ENCODE peak calls at places on chromosomes 16 and 17, in four cellular contexts. K, Y, Q and U are unnamed samples.

GRCh38 chr17:77744268-77744988 is 214.1 kb upstream of the TNRC6C start:
- DNase-seq in Q (no peak), K (no peak), Y (no peak), U (peak; percentile 5)

GRCh38 chr17:19401321-19402010 is 9.6 kb upstream of the RNF112 start:
- DNase-seq in Q (no peak), Y (no peak), K (no peak), U (no peak)

GRCh38 chr17:19242926-19243325 is 5.8 kb downstream of the EPN2 start:
- DNase-seq in Q (no peak), Y (no peak), K (no peak), U (no peak)

GRCh38 chr17:6507535-6507934 is 48.8 kb downstream of the PITPNM3 start:
- DNase-seq in Y (no peak), K (no peak), Q (no peak), U (no peak)

GRCh38 chr16:27657811-27658210 is 107.9 kb downstream of the KATNIP start:
- DNase-seq in K (no peak), Y (no peak), Q (no peak), U (no peak)

GRCh38 chr16:12067714-12068401 is 91.3 kb downstream of the SNX29 start:
- DNase-seq in Y (peak; percentile 84), K (no peak), Q (peak; percentile 73), U (peak; percentile 41)

GRCh38 chr17:40075216-40076100 is 12.7 kb downstream of the THRA start:
- DNase-seq in Q (peak; percentile 71), K (no peak), Y (peak; percentile 71), U (peak; percentile 87)

GRCh38 chr16:69382421-69382820 is 3.4 kb downstream of the TERF2 start:
- DNase-seq in K (no peak), Q (no peak), Y (no peak), U (no peak)

GRCh38 chr16:66874079-66874775 is 6.1 kb upstream of the PDP2 start:
- DNase-seq in Q (no peak), K (no peak), Y (no peak), U (no peak)

GRCh38 chr17:39193346-39193745 is 4.1 kb downstream of the CACNB1 start:
- DNase-seq in Y (no peak), Q (no peak), K (no peak), U (no peak)

GRCh38 chr16:54998834-54999233 is 68.2 kb downstream of the IRX5 start:
- DNase-seq in Q (no peak), Y (no peak), K (no peak), U (no peak)

GRCh38 chr17:4505187-4505586 is 6.5 kb downstream of the SPNS2 start:
- DNase-seq in K (no peak), Y (no peak), Q (no peak), U (no peak)

GRCh38 chr17:42608692-42609181 is 437 bp downstream of the RETREG3 start:
- DNase-seq in Y (no peak), Q (no peak), K (no peak), U (no peak)

GRCh38 chr17:76720941-76721340 is 5.5 kb downstream of the JMJD6 start:
- DNase-seq in Q (no peak), Y (no peak), K (no peak), U (no peak)

DNA sequence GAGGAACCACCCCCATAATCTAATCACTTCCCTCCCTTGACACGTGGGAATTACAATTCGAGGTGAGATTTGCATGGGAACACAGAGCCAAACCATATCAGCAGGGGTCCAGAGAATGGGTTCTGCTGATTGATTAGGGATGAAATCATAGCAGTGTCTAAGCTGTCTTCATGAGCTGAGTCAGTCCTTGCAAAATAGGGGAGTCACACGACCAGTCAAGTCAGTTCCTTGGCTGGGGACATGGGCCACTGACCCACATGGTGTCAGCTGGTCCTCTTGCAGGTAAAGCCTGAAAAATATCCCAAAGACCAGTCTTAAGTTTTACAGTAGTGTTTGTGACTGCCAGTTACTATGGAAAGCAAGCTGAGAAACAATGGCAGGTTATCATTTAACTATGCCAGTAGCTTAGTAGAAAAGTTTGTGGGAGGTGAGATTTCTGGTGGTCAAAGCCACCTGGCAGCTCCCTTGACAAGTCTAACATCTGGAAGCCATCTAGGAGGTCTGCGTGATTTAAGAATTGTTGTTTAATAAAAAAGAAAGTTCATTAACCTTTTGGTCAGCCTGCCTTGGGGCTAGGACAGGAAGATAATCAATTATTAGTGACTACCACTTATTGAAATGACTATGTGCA is 15.7 kb upstream of the ATF7IP2 start:
- DNase-seq in Y (no peak), Q (no peak), K (peak; percentile 19), U (no peak)
- TF ChIP-seq TCF7 in Y (no peak), Q (no peak), K (no peak), U (no peak)

GRCh38 chr16:14527411-14528044 is 102.5 kb downstream of the PARN start:
- DNase-seq in Y (no peak), K (no peak), Q (no peak), U (no peak)

GRCh38 chr16:14528306-14528948 is 101.6 kb downstream of the PARN start:
- DNase-seq in Q (no peak), Y (no peak), K (no peak), U (no peak)

GRCh38 chr16:14530046-14530445 is 100.0 kb downstream of the PARN start:
- DNase-seq in K (no peak), Q (no peak), Y (no peak), U (no peak)

GRCh38 chr16:14531101-14531500 is 99.0 kb downstream of the PARN start:
- DNase-seq in Y (no peak), Q (no peak), K (no peak), U (no peak)

GRCh38 chr16:14529010-14529669 is 100.9 kb downstream of the PARN start:
- DNase-seq in Y (peak; percentile 94), K (peak; percentile 81), Q (peak; percentile 70), U (peak; percentile 72)
- TF ChIP-seq TCF7 in Y (no peak), K (no peak), Q (no peak), U (no peak)

GRCh38 chr17:63452979-63453551 is 7.0 kb upstream of the CYB561 start:
- DNase-seq in Q (no peak), K (no peak), Y (no peak), U (no peak)
- TF ChIP-seq TCF7 in Q (no peak), K (no peak), Y (no peak), U (no peak)

GRCh38 chr17:48718781-48719641 is 3.3 kb downstream of the PRAC1 start:
- DNase-seq in K (no peak), Y (no peak), Q (no peak), U (peak; percentile 43)

GRCh38 chr17:48721009-48721402 is 1.3 kb downstream of the PRAC1 start:
- DNase-seq in Q (no peak), Y (no peak), K (no peak), U (no peak)

GRCh38 chr17:48719642-48720262 is 2.6 kb downstream of the PRAC1 start:
- DNase-seq in K (no peak), Y (no peak), Q (no peak), U (peak; percentile 83)

GRCh38 chr17:48722201-48722907 is at the start of gene PRAC1:
- DNase-seq in Q (no peak), K (no peak), Y (no peak), U (no peak)

GRCh38 chr17:48720263-48721008 is 1.9 kb downstream of the PRAC1 start:
- DNase-seq in Y (no peak), K (no peak), Q (no peak), U (no peak)
- TF ChIP-seq TCF7 in Y (no peak), K (no peak), Q (no peak), U (no peak)

DNA sequence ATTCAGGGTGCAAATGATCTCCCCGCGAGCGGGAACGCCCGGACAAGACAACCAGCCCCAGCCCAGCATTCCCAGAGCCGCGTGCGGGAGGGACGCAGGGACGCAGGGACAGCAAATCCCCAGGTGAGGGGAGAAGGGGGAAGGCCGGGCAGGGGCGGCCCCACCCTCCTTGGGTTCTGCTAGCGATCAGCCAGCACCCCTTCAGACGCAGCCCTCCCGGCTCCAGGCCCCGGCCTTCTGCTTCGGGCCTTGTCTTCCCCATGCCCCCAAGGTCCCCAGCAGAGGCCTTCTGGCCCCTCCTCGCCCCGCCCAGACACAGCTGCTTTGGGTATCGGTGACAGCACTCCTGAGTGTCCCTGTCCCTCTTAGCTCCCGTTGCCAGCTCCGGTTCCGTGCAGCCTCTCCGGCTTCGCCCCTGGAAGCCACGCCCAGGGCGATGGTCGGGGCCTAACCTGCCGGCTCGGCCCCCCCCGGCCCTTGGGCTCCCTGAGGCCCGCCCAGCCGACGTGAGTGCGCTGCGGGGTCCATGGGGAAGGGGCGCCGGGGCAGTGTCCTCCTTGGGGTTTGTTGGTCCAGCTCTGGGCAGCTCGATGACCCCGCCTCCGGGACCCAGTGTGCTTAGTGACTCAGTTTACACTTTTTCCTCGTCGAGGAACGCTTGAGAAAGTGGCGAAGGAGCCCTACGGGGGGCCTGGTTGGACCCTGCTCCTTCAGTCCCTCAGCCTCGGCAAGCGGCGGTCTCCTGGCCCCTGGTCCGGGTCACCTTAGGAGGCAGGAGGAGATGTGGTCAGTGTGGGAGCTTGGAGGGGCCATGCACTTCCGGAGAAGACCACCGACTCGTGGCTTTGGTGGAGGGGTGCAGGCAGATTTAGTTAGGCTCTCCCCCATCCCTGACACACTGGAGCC is 50.5 kb upstream of the AMZ2 start:
- DNase-seq in Q (peak; percentile 17), K (no peak), Y (no peak), U (peak; percentile 63)
- TF ChIP-seq TCF7 in Q (no peak), K (no peak), Y (no peak), U (no peak)

GRCh38 chr17:45370949-45371413 is 54.2 kb upstream of the MAP3K14 start:
- DNase-seq in Y (no peak), K (no peak), Q (no peak), U (peak; percentile 1)
- TF ChIP-seq TCF7 in Y (no peak), K (no peak), Q (no peak), U (no peak)

GRCh38 chr16:65032397-65032796 is 89.5 kb downstream of the CDH11 start:
- DNase-seq in Q (no peak), Y (no peak), K (no peak), U (no peak)
- TF ChIP-seq TCF7 in Q (no peak), Y (no peak), K (no peak), U (no peak)

GRCh38 chr17:82201498-82201910 is 11.1 kb downstream of the CCDC57 start:
- DNase-seq in Y (no peak), K (no peak), Q (no peak), U (no peak)
- TF ChIP-seq TCF7 in Y (no peak), K (no peak), Q (no peak), U (no peak)

DNA sequence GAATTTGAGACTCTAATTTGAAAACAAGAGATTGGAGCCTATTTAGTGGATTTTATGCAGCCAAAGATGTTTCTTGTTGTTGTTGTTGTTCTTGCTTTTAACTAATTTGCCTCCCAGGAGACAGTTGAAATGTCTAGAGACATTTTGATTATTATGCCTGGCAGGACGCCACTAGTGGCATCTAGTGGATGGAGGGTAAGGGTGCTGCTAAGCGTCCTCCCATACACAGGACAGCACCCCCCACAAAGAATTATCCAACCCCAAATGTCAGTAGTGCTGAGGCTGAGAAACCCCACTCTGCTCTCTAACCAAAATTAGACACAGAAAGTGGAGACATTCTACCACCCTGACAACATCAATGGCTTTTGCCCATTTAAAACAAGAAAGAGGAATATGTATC is 15.4 kb upstream of the HSBP1 start:
- DNase-seq in K (no peak), Q (no peak), Y (no peak), U (no peak)
- TF ChIP-seq TCF7 in K (no peak), Q (no peak), Y (no peak), U (no peak)